ENCODE peak calls at places on chromosomes 2 and 18, in five cellular contexts. One of them, this sample, is unnamed.

GRCh38 chr2:132815522-132815921 is 145.5 kb upstream of the LYPD1 start:
- DNase-seq in neural progenitor cell: no peak
- DNase-seq in astrocyte of the spinal cord: peak
- DNase-seq in BE2C: no peak
- DNase-seq in foreskin fibroblast: peak
- DNase-seq in this sample: peak

GRCh38 chr2:73718421-73718820 is 18.7 kb downstream of the TPRKB start:
- DNase-seq in neural progenitor cell: no peak
- DNase-seq in astrocyte of the spinal cord: no peak
- DNase-seq in BE2C: no peak
- DNase-seq in foreskin fibroblast: no peak
- DNase-seq in this sample: no peak

GRCh38 chr2:130390460-130391057 is 34.7 kb downstream of the PTPN18 start:
- DNase-seq in neural progenitor cell: no peak
- DNase-seq in astrocyte of the spinal cord: no peak
- DNase-seq in BE2C: no peak
- DNase-seq in foreskin fibroblast: no peak
- DNase-seq in this sample: no peak

GRCh38 chr2:20465716-20466391 is 19.0 kb downstream of the RHOB start:
- DNase-seq in neural progenitor cell: no peak
- DNase-seq in astrocyte of the spinal cord: no peak
- DNase-seq in BE2C: no peak
- DNase-seq in foreskin fibroblast: no peak
- DNase-seq in this sample: no peak

GRCh38 chr18:79643049-79643765 is 36.4 kb upstream of the CTDP1 start:
- DNase-seq in neural progenitor cell: no peak
- DNase-seq in astrocyte of the spinal cord: no peak
- DNase-seq in BE2C: no peak
- DNase-seq in foreskin fibroblast: no peak
- DNase-seq in this sample: no peak

GRCh38 chr2:118122768-118123335 is 34.6 kb downstream of the INSIG2 start:
- DNase-seq in neural progenitor cell: no peak
- DNase-seq in astrocyte of the spinal cord: no peak
- DNase-seq in BE2C: no peak
- DNase-seq in foreskin fibroblast: no peak
- DNase-seq in this sample: no peak

GRCh38 chr2:181683518-181684453 is 3.5 kb upstream of the NEUROD1 start:
- DNase-seq in neural progenitor cell: peak
- DNase-seq in astrocyte of the spinal cord: no peak
- DNase-seq in BE2C: no peak
- DNase-seq in foreskin fibroblast: peak
- DNase-seq in this sample: peak

GRCh38 chr2:181183878-181184553 is 203.6 kb downstream of the UBE2E3 start:
- DNase-seq in neural progenitor cell: no peak
- DNase-seq in astrocyte of the spinal cord: no peak
- DNase-seq in BE2C: no peak
- DNase-seq in foreskin fibroblast: peak
- DNase-seq in this sample: no peak

GRCh38 chr2:28587526-28588230 is 91.8 kb downstream of the PLB1 start:
- DNase-seq in neural progenitor cell: no peak
- DNase-seq in astrocyte of the spinal cord: no peak
- DNase-seq in BE2C: no peak
- DNase-seq in foreskin fibroblast: no peak
- DNase-seq in this sample: no peak

GRCh38 chr2:46825231-46825957 is 90.2 kb downstream of the MCFD2 start:
- DNase-seq in neural progenitor cell: no peak
- DNase-seq in astrocyte of the spinal cord: no peak
- DNase-seq in BE2C: no peak
- DNase-seq in foreskin fibroblast: no peak
- DNase-seq in this sample: no peak

GRCh38 chr2:133146893-133147292 is 421.4 kb downstream of the NCKAP5 start:
- DNase-seq in neural progenitor cell: no peak
- DNase-seq in astrocyte of the spinal cord: no peak
- DNase-seq in BE2C: no peak
- DNase-seq in foreskin fibroblast: no peak
- DNase-seq in this sample: no peak

GRCh38 chr2:84631047-84631446 is 114.7 kb downstream of the DNAH6 start:
- DNase-seq in neural progenitor cell: peak
- DNase-seq in astrocyte of the spinal cord: peak
- DNase-seq in BE2C: no peak
- DNase-seq in foreskin fibroblast: peak
- DNase-seq in this sample: peak

GRCh38 chr2:119481501-119482455 is 42.5 kb downstream of the SCTR start:
- DNase-seq in neural progenitor cell: no peak
- DNase-seq in astrocyte of the spinal cord: no peak
- DNase-seq in BE2C: no peak
- DNase-seq in foreskin fibroblast: no peak
- DNase-seq in this sample: no peak

GRCh38 chr18:7754258-7754657 is 187.1 kb downstream of the PTPRM start:
- DNase-seq in neural progenitor cell: no peak
- DNase-seq in astrocyte of the spinal cord: no peak
- DNase-seq in BE2C: no peak
- DNase-seq in foreskin fibroblast: no peak
- DNase-seq in this sample: peak

GRCh38 chr18:7757175-7757574 is 190.1 kb downstream of the PTPRM start:
- DNase-seq in neural progenitor cell: no peak
- DNase-seq in astrocyte of the spinal cord: no peak
- DNase-seq in BE2C: no peak
- DNase-seq in foreskin fibroblast: peak
- DNase-seq in this sample: no peak

GRCh38 chr18:7754725-7755181 is 187.6 kb downstream of the PTPRM start:
- DNase-seq in neural progenitor cell: peak
- DNase-seq in astrocyte of the spinal cord: no peak
- DNase-seq in BE2C: no peak
- DNase-seq in foreskin fibroblast: peak
- DNase-seq in this sample: no peak

GRCh38 chr18:7758764-7759163 is 191.6 kb downstream of the PTPRM start:
- DNase-seq in neural progenitor cell: no peak
- DNase-seq in astrocyte of the spinal cord: no peak
- DNase-seq in BE2C: no peak
- DNase-seq in foreskin fibroblast: no peak
- DNase-seq in this sample: no peak

DNA sequence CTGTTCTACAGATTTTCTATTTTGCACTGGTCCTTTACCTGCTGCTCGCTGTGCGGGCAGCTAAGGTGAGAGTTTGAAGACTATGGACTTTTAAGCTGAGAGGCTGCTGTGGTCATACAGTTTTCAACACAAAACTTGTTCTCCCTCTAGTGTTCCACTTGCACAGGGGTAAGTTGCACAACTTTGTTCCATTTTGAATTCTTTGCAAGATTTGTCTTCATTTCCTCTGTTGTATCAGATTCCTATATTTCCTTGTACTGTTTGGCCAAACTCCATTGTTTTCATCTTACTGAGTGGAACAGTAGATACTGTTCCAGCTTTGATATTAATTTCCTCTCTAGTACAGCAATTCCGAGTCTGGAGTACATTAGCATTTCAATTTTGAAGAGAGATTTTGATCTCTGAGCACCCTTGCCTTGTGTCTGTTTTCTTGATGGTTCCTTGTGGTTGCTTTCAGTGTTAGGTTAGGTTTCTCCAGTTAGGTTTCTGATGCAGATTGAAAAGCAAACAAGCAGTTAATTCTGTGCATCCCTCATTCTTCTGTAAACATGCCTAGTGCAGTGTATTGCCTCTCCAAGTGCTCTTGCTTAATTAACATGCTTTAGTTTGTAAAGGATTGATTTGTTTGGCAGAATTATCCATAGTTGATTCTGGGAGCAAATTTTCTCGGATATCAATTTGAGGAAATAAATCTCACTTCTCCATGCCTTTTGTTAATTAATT is 188.8 kb downstream of the PTPRM start:
- DNase-seq in neural progenitor cell: no peak
- DNase-seq in astrocyte of the spinal cord: no peak
- DNase-seq in BE2C: no peak
- DNase-seq in foreskin fibroblast: peak
- DNase-seq in this sample: no peak
- TF ChIP-seq CTCF in neural progenitor cell: peak
- TF ChIP-seq CTCF in astrocyte of the spinal cord: peak
- TF ChIP-seq CTCF in BE2C: no peak
- TF ChIP-seq CTCF in foreskin fibroblast: peak
- TF ChIP-seq CTCF in this sample: peak

GRCh38 chr2:106580241-106580640 is 93.1 kb downstream of the CD8B2 start:
- DNase-seq in neural progenitor cell: no peak
- DNase-seq in astrocyte of the spinal cord: no peak
- DNase-seq in BE2C: no peak
- DNase-seq in foreskin fibroblast: no peak
- DNase-seq in this sample: no peak

GRCh38 chr2:106581755-106582430 is 94.7 kb downstream of the CD8B2 start:
- DNase-seq in neural progenitor cell: peak
- DNase-seq in astrocyte of the spinal cord: peak
- DNase-seq in BE2C: peak
- DNase-seq in foreskin fibroblast: peak
- DNase-seq in this sample: peak

GRCh38 chr2:106582431-106583143 is 95.4 kb downstream of the CD8B2 start:
- DNase-seq in neural progenitor cell: peak
- DNase-seq in astrocyte of the spinal cord: peak
- DNase-seq in BE2C: peak
- DNase-seq in foreskin fibroblast: peak
- DNase-seq in this sample: peak

GRCh38 chr2:106581276-106581675 is 94.1 kb downstream of the CD8B2 start:
- DNase-seq in neural progenitor cell: no peak
- DNase-seq in astrocyte of the spinal cord: no peak
- DNase-seq in BE2C: no peak
- DNase-seq in foreskin fibroblast: no peak
- DNase-seq in this sample: no peak

GRCh38 chr2:106584304-106584954 is 97.3 kb downstream of the CD8B2 start:
- DNase-seq in neural progenitor cell: no peak
- DNase-seq in astrocyte of the spinal cord: no peak
- DNase-seq in BE2C: no peak
- DNase-seq in foreskin fibroblast: no peak
- DNase-seq in this sample: no peak
- TF ChIP-seq CTCF in neural progenitor cell: no peak
- TF ChIP-seq CTCF in astrocyte of the spinal cord: no peak
- TF ChIP-seq CTCF in BE2C: no peak
- TF ChIP-seq CTCF in foreskin fibroblast: no peak
- TF ChIP-seq CTCF in this sample: no peak

GRCh38 chr2:1656961-1657841 is 87.1 kb downstream of the PXDN start:
- DNase-seq in neural progenitor cell: no peak
- DNase-seq in astrocyte of the spinal cord: no peak
- DNase-seq in BE2C: no peak
- DNase-seq in foreskin fibroblast: no peak
- DNase-seq in this sample: no peak
- TF ChIP-seq CTCF in neural progenitor cell: no peak
- TF ChIP-seq CTCF in astrocyte of the spinal cord: no peak
- TF ChIP-seq CTCF in BE2C: no peak
- TF ChIP-seq CTCF in foreskin fibroblast: no peak
- TF ChIP-seq CTCF in this sample: no peak

GRCh38 chr2:162153608-162154224 is 1.7 kb upstream of the GCG start:
- DNase-seq in neural progenitor cell: peak
- DNase-seq in astrocyte of the spinal cord: peak
- DNase-seq in BE2C: peak
- DNase-seq in foreskin fibroblast: peak
- DNase-seq in this sample: peak
- TF ChIP-seq CTCF in neural progenitor cell: peak
- TF ChIP-seq CTCF in astrocyte of the spinal cord: peak
- TF ChIP-seq CTCF in BE2C: peak
- TF ChIP-seq CTCF in foreskin fibroblast: peak
- TF ChIP-seq CTCF in this sample: peak

GRCh38 chr2:128734521-128735295 is 416.0 kb upstream of the HS6ST1 start:
- DNase-seq in neural progenitor cell: no peak
- DNase-seq in astrocyte of the spinal cord: peak
- DNase-seq in BE2C: no peak
- DNase-seq in foreskin fibroblast: no peak
- DNase-seq in this sample: no peak
- TF ChIP-seq CTCF in neural progenitor cell: no peak
- TF ChIP-seq CTCF in astrocyte of the spinal cord: no peak
- TF ChIP-seq CTCF in BE2C: no peak
- TF ChIP-seq CTCF in foreskin fibroblast: no peak
- TF ChIP-seq CTCF in this sample: no peak

GRCh38 chr2:106126705-106127281 is 67.3 kb downstream of the UXS1 start:
- DNase-seq in neural progenitor cell: no peak
- DNase-seq in astrocyte of the spinal cord: no peak
- DNase-seq in BE2C: no peak
- DNase-seq in foreskin fibroblast: no peak
- DNase-seq in this sample: no peak
- TF ChIP-seq CTCF in neural progenitor cell: no peak
- TF ChIP-seq CTCF in astrocyte of the spinal cord: no peak
- TF ChIP-seq CTCF in BE2C: no peak
- TF ChIP-seq CTCF in foreskin fibroblast: no peak
- TF ChIP-seq CTCF in this sample: no peak

GRCh38 chr2:55114597-55114996 is 64.3 kb upstream of the RTN4 start:
- DNase-seq in neural progenitor cell: no peak
- DNase-seq in astrocyte of the spinal cord: no peak
- DNase-seq in BE2C: no peak
- DNase-seq in foreskin fibroblast: no peak
- DNase-seq in this sample: no peak

GRCh38 chr2:55111230-55111569 is 60.9 kb upstream of the RTN4 start:
- DNase-seq in neural progenitor cell: no peak
- DNase-seq in astrocyte of the spinal cord: no peak
- DNase-seq in BE2C: no peak
- DNase-seq in foreskin fibroblast: no peak
- DNase-seq in this sample: no peak

GRCh38 chr2:55113976-55114564 is 63.8 kb upstream of the RTN4 start:
- DNase-seq in neural progenitor cell: no peak
- DNase-seq in astrocyte of the spinal cord: no peak
- DNase-seq in BE2C: no peak
- DNase-seq in foreskin fibroblast: no peak
- DNase-seq in this sample: no peak

GRCh38 chr2:55111570-55112228 is 61.4 kb upstream of the RTN4 start:
- DNase-seq in neural progenitor cell: no peak
- DNase-seq in astrocyte of the spinal cord: peak
- DNase-seq in BE2C: peak
- DNase-seq in foreskin fibroblast: peak
- DNase-seq in this sample: peak

DNA sequence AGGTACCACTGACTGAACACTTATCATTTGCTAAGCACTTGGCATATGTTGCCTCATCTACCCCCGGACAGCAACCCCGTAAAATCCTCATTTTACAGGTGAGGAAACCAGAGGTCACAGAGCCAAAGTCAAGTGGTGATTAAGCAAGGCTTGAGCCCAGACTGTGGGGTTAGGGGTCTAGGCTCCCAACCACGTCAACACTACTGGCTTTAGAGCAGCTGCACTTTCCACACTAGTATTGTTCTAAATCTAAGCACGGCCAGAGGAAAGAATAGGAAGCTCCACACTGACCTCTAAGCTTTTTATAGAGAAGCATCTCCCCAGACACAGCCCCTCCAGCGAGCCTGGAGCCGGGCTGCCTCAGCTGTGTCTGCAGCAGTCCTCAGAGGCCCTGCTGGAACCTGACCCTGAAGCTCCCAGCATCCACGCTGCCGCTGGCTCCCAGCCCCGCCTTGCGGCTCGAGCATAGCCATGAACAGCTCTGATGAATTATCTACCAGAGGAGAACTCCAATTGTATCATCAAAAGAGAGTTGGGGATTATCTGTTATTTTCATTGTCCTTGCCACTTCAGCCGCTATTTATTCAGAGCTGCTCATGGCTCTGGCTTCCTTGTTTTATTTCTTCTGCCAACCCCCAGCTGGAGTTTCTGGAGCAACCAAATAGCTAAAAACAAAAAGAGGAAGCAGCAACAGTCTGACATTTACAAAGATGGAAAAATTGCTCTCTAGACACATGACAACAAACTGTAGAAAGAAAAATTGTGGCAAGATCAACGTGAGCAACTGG is 62.2 kb upstream of the RTN4 start:
- DNase-seq in neural progenitor cell: peak
- DNase-seq in astrocyte of the spinal cord: peak
- DNase-seq in BE2C: peak
- DNase-seq in foreskin fibroblast: no peak
- DNase-seq in this sample: no peak
- TF ChIP-seq CTCF in neural progenitor cell: no peak
- TF ChIP-seq CTCF in astrocyte of the spinal cord: peak
- TF ChIP-seq CTCF in BE2C: no peak
- TF ChIP-seq CTCF in foreskin fibroblast: no peak
- TF ChIP-seq CTCF in this sample: no peak

This sample was measured in HFFc6.